ENCODE peak calls at places on chromosome 3, in six cellular contexts. A is CD4-positive, alpha-beta memory T cell; F is A549; Y is choroid plexus epithelial cell; G is adrenal gland; S is dorsolateral prefrontal cortex. J is an unnamed sample.

GRCh38 chr3:116474356-116475200 is 29.3 kb upstream of the LSAMP start:
- DNase-seq in A (no peak), F (no peak), Y (no peak), G (no peak), S (no peak), J (no peak)

GRCh38 chr3:14775574-14775973 is 43.2 kb upstream of the FGD5 start:
- DNase-seq in A (no peak), F (no peak), Y (no peak), G (peak), S (no peak), J (no peak)

GRCh38 chr3:30098656-30099454 is 507.5 kb upstream of the TGFBR2 start:
- DNase-seq in A (no peak), F (no peak), Y (peak), G (no peak), S (no peak), J (no peak)

GRCh38 chr3:160564205-160564922 is 1.0 kb downstream of the KPNA4 start:
- DNase-seq in A (peak), F (peak), Y (peak), G (no peak), S (peak), J (no peak)

GRCh38 chr3:129648331-129648730 is 41.9 kb upstream of the PLXND1 start:
- DNase-seq in A (no peak), F (no peak), Y (no peak), G (no peak), S (no peak), J (no peak)

GRCh38 chr3:196149922-196150321 is 61.3 kb downstream of the ZDHHC19 start:
- DNase-seq in A (no peak), F (peak), Y (no peak), G (no peak), S (no peak), J (no peak)

GRCh38 chr3:43994594-43995077 is 247.1 kb upstream of the TOPAZ1 start:
- DNase-seq in A (no peak), F (no peak), Y (no peak), G (no peak), S (no peak), J (no peak)

GRCh38 chr3:123997543-123997942 is 5.6 kb upstream of the ROPN1 start:
- DNase-seq in A (no peak), F (no peak), Y (no peak), G (no peak), S (no peak), J (no peak)

GRCh38 chr3:27105904-27106303 is 263.3 kb downstream of the NEK10 start:
- DNase-seq in A (no peak), F (no peak), Y (peak), G (no peak), S (no peak), J (no peak)

GRCh38 chr3:45666729-45667440 is 22.3 kb upstream of the SACM1L start:
- DNase-seq in A (no peak), F (no peak), Y (peak), G (no peak), S (no peak), J (no peak)

GRCh38 chr3:186705882-186706780 is 11.0 kb upstream of the KNG1 start:
- DNase-seq in A (peak), F (no peak), Y (no peak), G (no peak), S (no peak), J (no peak)

GRCh38 chr3:72475258-72476138 is 372.7 kb downstream of the SHQ1 start:
- DNase-seq in A (no peak), F (no peak), Y (no peak), G (no peak), S (no peak), J (no peak)

GRCh38 chr3:113421082-113421481 is 20.2 kb downstream of the CFAP44 start:
- DNase-seq in A (no peak), F (no peak), Y (no peak), G (no peak), S (no peak), J (no peak)

GRCh38 chr3:178915365-178915764 is 156.2 kb downstream of the ZMAT3 start:
- DNase-seq in A (no peak), F (no peak), Y (no peak), G (no peak), S (no peak), J (no peak)

GRCh38 chr3:185715091-185715490 is 109.8 kb downstream of the IGF2BP2 start:
- DNase-seq in A (no peak), F (no peak), Y (no peak), G (no peak), S (no peak), J (no peak)

GRCh38 chr3:52315006-52315405 is 1.1 kb upstream of the DNAH1 start:
- DNase-seq in A (no peak), F (no peak), Y (no peak), G (no peak), S (no peak), J (no peak)

GRCh38 chr3:9156604-9157003 is 92.8 kb downstream of the SRGAP3 start:
- DNase-seq in A (no peak), F (no peak), Y (no peak), G (no peak), S (no peak), J (no peak)

GRCh38 chr3:34948431-34948971 is 690.8 kb upstream of the ARPP21 start:
- DNase-seq in A (no peak), F (no peak), Y (peak), G (no peak), S (no peak), J (no peak)

GRCh38 chr3:101781166-101781565 is 2.2 kb downstream of the NXPE3 start:
- DNase-seq in A (no peak), F (peak), Y (no peak), G (no peak), S (no peak), J (no peak)

GRCh38 chr3:133246119-133246518 is 153.7 kb upstream of the BFSP2 start:
- DNase-seq in A (no peak), F (no peak), Y (no peak), G (peak), S (no peak), J (no peak)

GRCh38 chr3:155535098-155535497 is 209.8 kb downstream of the PLCH1 start:
- DNase-seq in A (no peak), F (no peak), Y (no peak), G (no peak), S (no peak), J (no peak)

J was measured in activated naive CD8-positive, alpha-beta T cell treated with anti-CD3 and anti-CD28 coated beads, Interleukin-2, amount 50 U/mL, for 16 hours.